ENCODE peak calls at places on chromosomes 5 and 9, in nine cellular contexts. G is astrocyte, Z is prostate gland, X is kidney, W is tibial artery, O is A549, B is heart left ventricle, C is PC-3, Y is IMR-90. D is an unnamed sample. For H3K4me1, the result is how much of the 10 kb centered on the place peaks cover.

GRCh38 chr9:137116027-137116507 is 1.5 kb upstream of the DPP7 start:
- DNase-seq in G (no peak), Z (no peak), X (no peak), W (no peak), O (no peak), B (no peak), C (no peak), Y (no peak), D (no peak)

GRCh38 chr9:136551401-136552116 is 5.7 kb upstream of the NOTCH1 start:
- DNase-seq in G (peak), Z (peak), X (peak), W (peak), O (peak), B (peak), C (peak), Y (peak), D (no peak)

GRCh38 chr9:4530375-4530774 is 40.1 kb downstream of the SLC1A1 start:
- DNase-seq in G (peak), Z (no peak), X (no peak), W (no peak), O (peak), B (no peak), C (peak), Y (no peak), D (no peak)

GRCh38 chr9:137435980-137436760 is 5.0 kb downstream of the ENTPD8 start:
- DNase-seq in G (peak), Z (peak), X (peak), W (no peak), O (peak), B (no peak), C (peak), Y (peak), D (no peak)

GRCh38 chr5:116394186-116394867 is 180.3 kb downstream of the SEMA6A start:
- DNase-seq in G (no peak), Z (no peak), X (no peak), W (no peak), O (no peak), B (no peak), C (no peak), Y (peak), D (no peak)

GRCh38 chr5:139058121-139058520 is 140.0 kb downstream of the SIL1 start:
- DNase-seq in G (peak), Z (no peak), X (no peak), W (no peak), O (no peak), B (no peak), C (no peak), Y (peak), D (no peak)

GRCh38 chr9:134913713-134914500 is 3.8 kb downstream of the FCN1 start:
- DNase-seq in G (no peak), Z (no peak), X (no peak), W (peak), O (no peak), B (no peak), C (no peak), Y (no peak), D (no peak)

GRCh38 chr5:61277190-61277589 is 54.9 kb upstream of the ZSWIM6 start:
- DNase-seq in G (peak), Z (no peak), X (no peak), W (no peak), O (no peak), B (no peak), C (no peak), Y (peak), D (no peak)

GRCh38 chr5:134420326-134420725 is 8.6 kb upstream of the CDKN2AIPNL start:
- DNase-seq in G (peak), Z (no peak), X (no peak), W (no peak), O (no peak), B (no peak), C (no peak), Y (peak), D (no peak)

GRCh38 chr5:172420215-172420934 is 34.0 kb downstream of the SH3PXD2B start:
- DNase-seq in G (peak), Z (peak), X (no peak), W (peak), O (peak), B (peak), C (peak), Y (peak), D (no peak)

GRCh38 chr9:96721731-96722429 is 56.0 kb downstream of the ZNF510 start:
- DNase-seq in G (no peak), Z (no peak), X (no peak), W (no peak), O (no peak), B (no peak), C (no peak), Y (no peak), D (no peak)

DNA sequence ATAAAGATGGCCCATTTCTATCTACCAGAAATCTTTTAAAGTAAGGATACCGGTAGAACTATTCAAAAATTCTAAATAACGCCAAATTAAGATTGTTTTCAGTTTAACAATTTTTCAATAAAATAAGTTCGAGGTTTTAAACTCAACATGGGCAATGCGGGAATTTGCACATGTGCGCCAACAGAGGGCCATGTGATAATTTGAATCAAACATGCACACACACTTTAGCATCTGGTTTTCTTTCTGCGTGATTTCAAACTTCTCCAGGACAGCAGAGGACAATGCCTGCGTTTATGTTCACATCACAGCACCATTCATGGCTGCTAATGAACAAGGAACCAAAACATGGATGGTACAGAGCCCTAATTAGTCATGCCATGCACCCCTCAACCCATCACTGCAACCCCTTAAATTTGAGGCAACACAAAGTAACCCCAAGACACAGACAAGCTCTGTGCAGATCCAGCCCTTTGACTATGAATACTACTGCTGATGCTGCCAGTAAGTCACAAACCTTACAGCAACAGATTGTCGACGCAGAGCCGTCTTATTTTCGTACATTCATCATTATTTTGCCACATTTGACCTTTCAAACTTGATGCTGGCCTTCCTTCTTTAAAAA is 2.8 kb downstream of the SHC3 start:
- DNase-seq in G (peak), Z (no peak), X (no peak), W (no peak), O (no peak), B (no peak), C (no peak), Y (no peak), D (no peak)
- TF ChIP-seq CTCF in G (peak), Z (no peak), X (no peak), W (no peak), O (no peak), B (no peak), C (no peak), Y (no peak), D (no peak)

GRCh38 chr5:132417889-132418432 is 48.5 kb downstream of the SLC22A5 start:
- DNase-seq in G (no peak), Z (no peak), X (no peak), W (no peak), O (no peak), B (no peak), C (no peak), Y (no peak), D (peak)
- H3K4me1 ChIP-seq in G (under half), Z (under half), X (under half), W (under half), O (under half), B (half or more), C (half or more), Y (under half), D (half or more)

DNA sequence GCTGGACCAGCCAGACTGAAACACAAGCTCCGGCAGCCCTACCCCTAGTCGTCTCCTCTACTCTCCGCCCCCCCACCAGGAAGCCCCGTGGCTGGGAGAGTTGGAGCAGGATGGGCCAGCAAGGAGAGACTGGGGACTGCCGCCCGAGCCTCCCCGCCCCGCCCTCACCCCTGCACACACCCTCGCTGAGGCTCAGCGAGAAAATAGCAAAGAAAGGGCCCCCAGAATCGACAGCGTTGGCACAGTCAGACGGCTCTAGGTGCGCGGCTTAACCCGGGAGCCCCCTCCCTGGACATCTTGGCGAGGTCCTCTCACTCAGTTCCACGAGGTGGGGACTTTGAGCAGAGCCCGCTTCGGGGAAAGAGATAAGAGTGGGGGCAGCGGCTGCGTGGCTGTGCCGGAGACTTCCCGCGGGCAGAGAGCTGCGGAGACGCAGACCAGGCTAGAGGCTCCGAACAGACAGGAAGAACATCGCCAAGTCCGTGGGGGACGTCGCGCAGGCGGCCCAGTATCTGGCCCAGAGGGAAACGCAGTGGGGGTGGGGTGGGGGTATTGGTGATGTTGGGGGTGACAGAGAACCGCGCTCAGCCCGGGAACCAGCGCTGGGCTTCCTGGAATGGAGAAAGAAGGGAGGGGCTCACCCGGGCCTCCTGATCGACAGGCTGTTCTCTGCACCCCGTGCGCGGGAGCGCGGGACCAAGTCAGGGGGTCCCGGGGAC is 995 bp downstream of the TRIM7 start:
- DNase-seq in G (no peak), Z (no peak), X (no peak), W (peak), O (peak), B (no peak), C (no peak), Y (no peak), D (no peak)
- TF ChIP-seq CTCF in G (no peak), Z (no peak), X (no peak), W (no peak), O (no peak), B (no peak), C (no peak), Y (no peak), D (no peak)

GRCh38 chr5:141850183-141850768 is 27.9 kb downstream of the PCDH1 start:
- DNase-seq in G (no peak), Z (peak), X (no peak), W (peak), O (peak), B (peak), C (peak), Y (peak), D (no peak)
- H3K4me1 ChIP-seq in G (under half), Z (under half), X (under half), W (under half), O (under half), B (under half), C (under half), Y (under half), D (under half)